ENCODE peak calls at places on chromosome 12, in five cellular contexts. One of them, this sample, is unnamed.

GRCh38 chr12:127455347-127456265 is 811.4 kb upstream of the TMEM132C start:
- DNase-seq in HEK293T: no peak
- DNase-seq in activated CD4-positive, alpha-beta T cell treated with anti-CD3 and anti-CD28 coated beads, Interleukin-2, amount 50 U/mL, for 1 hour: no peak
- DNase-seq in hypothalamus: no peak
- DNase-seq in stimulated activated CD4-positive, alpha-beta T cell treated with anti-CD3 and anti-CD28 coated beads, Interleukin-2, amount 100 ng/mL, for 24 hours: no peak
- DNase-seq in this sample: no peak

GRCh38 chr12:119006749-119007148 is 25.4 kb downstream of the SRRM4 start:
- DNase-seq in HEK293T: no peak
- DNase-seq in activated CD4-positive, alpha-beta T cell treated with anti-CD3 and anti-CD28 coated beads, Interleukin-2, amount 50 U/mL, for 1 hour: no peak
- DNase-seq in hypothalamus: no peak
- DNase-seq in stimulated activated CD4-positive, alpha-beta T cell treated with anti-CD3 and anti-CD28 coated beads, Interleukin-2, amount 100 ng/mL, for 24 hours: no peak
- DNase-seq in this sample: no peak

GRCh38 chr12:76636141-76636692 is 76.6 kb upstream of the OSBPL8 start:
- DNase-seq in HEK293T: no peak
- DNase-seq in activated CD4-positive, alpha-beta T cell treated with anti-CD3 and anti-CD28 coated beads, Interleukin-2, amount 50 U/mL, for 1 hour: no peak
- DNase-seq in hypothalamus: no peak
- DNase-seq in stimulated activated CD4-positive, alpha-beta T cell treated with anti-CD3 and anti-CD28 coated beads, Interleukin-2, amount 100 ng/mL, for 24 hours: no peak
- DNase-seq in this sample: no peak

GRCh38 chr12:82832091-82832490 is 145.4 kb downstream of the TMTC2 start:
- DNase-seq in HEK293T: no peak
- DNase-seq in activated CD4-positive, alpha-beta T cell treated with anti-CD3 and anti-CD28 coated beads, Interleukin-2, amount 50 U/mL, for 1 hour: no peak
- DNase-seq in hypothalamus: no peak
- DNase-seq in stimulated activated CD4-positive, alpha-beta T cell treated with anti-CD3 and anti-CD28 coated beads, Interleukin-2, amount 100 ng/mL, for 24 hours: no peak
- DNase-seq in this sample: no peak

GRCh38 chr12:48764521-48764920 is 24.4 kb downstream of the ADCY6 start:
- DNase-seq in HEK293T: no peak
- DNase-seq in activated CD4-positive, alpha-beta T cell treated with anti-CD3 and anti-CD28 coated beads, Interleukin-2, amount 50 U/mL, for 1 hour: no peak
- DNase-seq in hypothalamus: no peak
- DNase-seq in stimulated activated CD4-positive, alpha-beta T cell treated with anti-CD3 and anti-CD28 coated beads, Interleukin-2, amount 100 ng/mL, for 24 hours: no peak
- DNase-seq in this sample: no peak

GRCh38 chr12:27922591-27923139 is 49.9 kb downstream of the PTHLH start:
- DNase-seq in HEK293T: no peak
- DNase-seq in activated CD4-positive, alpha-beta T cell treated with anti-CD3 and anti-CD28 coated beads, Interleukin-2, amount 50 U/mL, for 1 hour: no peak
- DNase-seq in hypothalamus: no peak
- DNase-seq in stimulated activated CD4-positive, alpha-beta T cell treated with anti-CD3 and anti-CD28 coated beads, Interleukin-2, amount 100 ng/mL, for 24 hours: no peak
- DNase-seq in this sample: no peak

GRCh38 chr12:22856120-22856699 is 231.2 kb downstream of the ETNK1 start:
- DNase-seq in HEK293T: peak; percentile 32
- DNase-seq in activated CD4-positive, alpha-beta T cell treated with anti-CD3 and anti-CD28 coated beads, Interleukin-2, amount 50 U/mL, for 1 hour: no peak
- DNase-seq in hypothalamus: no peak
- DNase-seq in stimulated activated CD4-positive, alpha-beta T cell treated with anti-CD3 and anti-CD28 coated beads, Interleukin-2, amount 100 ng/mL, for 24 hours: no peak
- DNase-seq in this sample: no peak

GRCh38 chr12:77979597-77980250 is 149.0 kb downstream of the NAV3 start:
- DNase-seq in HEK293T: no peak
- DNase-seq in activated CD4-positive, alpha-beta T cell treated with anti-CD3 and anti-CD28 coated beads, Interleukin-2, amount 50 U/mL, for 1 hour: no peak
- DNase-seq in hypothalamus: no peak
- DNase-seq in stimulated activated CD4-positive, alpha-beta T cell treated with anti-CD3 and anti-CD28 coated beads, Interleukin-2, amount 100 ng/mL, for 24 hours: no peak
- DNase-seq in this sample: no peak

GRCh38 chr12:20404576-20405346 is 36.4 kb downstream of the PDE3A start:
- DNase-seq in HEK293T: no peak
- DNase-seq in activated CD4-positive, alpha-beta T cell treated with anti-CD3 and anti-CD28 coated beads, Interleukin-2, amount 50 U/mL, for 1 hour: no peak
- DNase-seq in hypothalamus: no peak
- DNase-seq in stimulated activated CD4-positive, alpha-beta T cell treated with anti-CD3 and anti-CD28 coated beads, Interleukin-2, amount 100 ng/mL, for 24 hours: no peak
- DNase-seq in this sample: no peak

GRCh38 chr12:94676011-94676709 is 25.8 kb upstream of the TMCC3 start:
- DNase-seq in HEK293T: no peak
- DNase-seq in activated CD4-positive, alpha-beta T cell treated with anti-CD3 and anti-CD28 coated beads, Interleukin-2, amount 50 U/mL, for 1 hour: no peak
- DNase-seq in hypothalamus: no peak
- DNase-seq in stimulated activated CD4-positive, alpha-beta T cell treated with anti-CD3 and anti-CD28 coated beads, Interleukin-2, amount 100 ng/mL, for 24 hours: no peak
- DNase-seq in this sample: no peak

GRCh38 chr12:96026331-96026730 is 9.1 kb downstream of the LTA4H start:
- DNase-seq in HEK293T: no peak
- DNase-seq in activated CD4-positive, alpha-beta T cell treated with anti-CD3 and anti-CD28 coated beads, Interleukin-2, amount 50 U/mL, for 1 hour: no peak
- DNase-seq in hypothalamus: no peak
- DNase-seq in stimulated activated CD4-positive, alpha-beta T cell treated with anti-CD3 and anti-CD28 coated beads, Interleukin-2, amount 100 ng/mL, for 24 hours: no peak
- DNase-seq in this sample: no peak

GRCh38 chr12:29743801-29744200 is 39.9 kb downstream of the TMTC1 start:
- DNase-seq in HEK293T: no peak
- DNase-seq in activated CD4-positive, alpha-beta T cell treated with anti-CD3 and anti-CD28 coated beads, Interleukin-2, amount 50 U/mL, for 1 hour: no peak
- DNase-seq in hypothalamus: no peak
- DNase-seq in stimulated activated CD4-positive, alpha-beta T cell treated with anti-CD3 and anti-CD28 coated beads, Interleukin-2, amount 100 ng/mL, for 24 hours: no peak
- DNase-seq in this sample: no peak

GRCh38 chr12:48999371-49000131 is at the start of gene DDN:
- DNase-seq in HEK293T: peak; percentile 55
- DNase-seq in activated CD4-positive, alpha-beta T cell treated with anti-CD3 and anti-CD28 coated beads, Interleukin-2, amount 50 U/mL, for 1 hour: peak; percentile 45
- DNase-seq in hypothalamus: peak; percentile 43
- DNase-seq in stimulated activated CD4-positive, alpha-beta T cell treated with anti-CD3 and anti-CD28 coated beads, Interleukin-2, amount 100 ng/mL, for 24 hours: peak; percentile 52
- DNase-seq in this sample: peak; percentile 80

GRCh38 chr12:29739279-29739991 is 44.3 kb downstream of the TMTC1 start:
- DNase-seq in HEK293T: no peak
- DNase-seq in activated CD4-positive, alpha-beta T cell treated with anti-CD3 and anti-CD28 coated beads, Interleukin-2, amount 50 U/mL, for 1 hour: no peak
- DNase-seq in hypothalamus: no peak
- DNase-seq in stimulated activated CD4-positive, alpha-beta T cell treated with anti-CD3 and anti-CD28 coated beads, Interleukin-2, amount 100 ng/mL, for 24 hours: no peak
- DNase-seq in this sample: no peak

GRCh38 chr12:50246873-50247612 is 36.3 kb downstream of the LIMA1 start:
- DNase-seq in HEK293T: peak; percentile 12
- DNase-seq in activated CD4-positive, alpha-beta T cell treated with anti-CD3 and anti-CD28 coated beads, Interleukin-2, amount 50 U/mL, for 1 hour: no peak
- DNase-seq in hypothalamus: no peak
- DNase-seq in stimulated activated CD4-positive, alpha-beta T cell treated with anti-CD3 and anti-CD28 coated beads, Interleukin-2, amount 100 ng/mL, for 24 hours: peak; percentile 49
- DNase-seq in this sample: peak; percentile 69

GRCh38 chr12:32089156-32089950 is 17.3 kb upstream of the BICD1 start:
- DNase-seq in HEK293T: no peak
- DNase-seq in activated CD4-positive, alpha-beta T cell treated with anti-CD3 and anti-CD28 coated beads, Interleukin-2, amount 50 U/mL, for 1 hour: no peak
- DNase-seq in hypothalamus: no peak
- DNase-seq in stimulated activated CD4-positive, alpha-beta T cell treated with anti-CD3 and anti-CD28 coated beads, Interleukin-2, amount 100 ng/mL, for 24 hours: no peak
- DNase-seq in this sample: no peak

GRCh38 chr12:111596985-111597730 is 2.0 kb downstream of the ATXN2 start:
- DNase-seq in HEK293T: peak; percentile 48
- DNase-seq in activated CD4-positive, alpha-beta T cell treated with anti-CD3 and anti-CD28 coated beads, Interleukin-2, amount 50 U/mL, for 1 hour: peak; percentile 10
- DNase-seq in hypothalamus: peak; percentile 20
- DNase-seq in stimulated activated CD4-positive, alpha-beta T cell treated with anti-CD3 and anti-CD28 coated beads, Interleukin-2, amount 100 ng/mL, for 24 hours: peak; percentile 30
- DNase-seq in this sample: peak; percentile 64

GRCh38 chr12:108568653-108569154 is 6.3 kb downstream of the ISCU start:
- DNase-seq in HEK293T: no peak
- DNase-seq in activated CD4-positive, alpha-beta T cell treated with anti-CD3 and anti-CD28 coated beads, Interleukin-2, amount 50 U/mL, for 1 hour: peak; percentile 61
- DNase-seq in hypothalamus: no peak
- DNase-seq in stimulated activated CD4-positive, alpha-beta T cell treated with anti-CD3 and anti-CD28 coated beads, Interleukin-2, amount 100 ng/mL, for 24 hours: peak; percentile 67
- DNase-seq in this sample: peak; percentile 86

GRCh38 chr12:18591473-18591872 is 146.3 kb downstream of the PLCZ1 start:
- DNase-seq in HEK293T: no peak
- DNase-seq in activated CD4-positive, alpha-beta T cell treated with anti-CD3 and anti-CD28 coated beads, Interleukin-2, amount 50 U/mL, for 1 hour: no peak
- DNase-seq in hypothalamus: no peak
- DNase-seq in stimulated activated CD4-positive, alpha-beta T cell treated with anti-CD3 and anti-CD28 coated beads, Interleukin-2, amount 100 ng/mL, for 24 hours: no peak
- DNase-seq in this sample: no peak

GRCh38 chr12:59374783-59375182 is 221.0 kb upstream of the SLC16A7 start:
- DNase-seq in HEK293T: no peak
- DNase-seq in activated CD4-positive, alpha-beta T cell treated with anti-CD3 and anti-CD28 coated beads, Interleukin-2, amount 50 U/mL, for 1 hour: no peak
- DNase-seq in hypothalamus: no peak
- DNase-seq in stimulated activated CD4-positive, alpha-beta T cell treated with anti-CD3 and anti-CD28 coated beads, Interleukin-2, amount 100 ng/mL, for 24 hours: no peak
- DNase-seq in this sample: no peak

GRCh38 chr12:105322070-105322469 is 8.4 kb upstream of the C12orf75 start:
- DNase-seq in HEK293T: no peak
- DNase-seq in activated CD4-positive, alpha-beta T cell treated with anti-CD3 and anti-CD28 coated beads, Interleukin-2, amount 50 U/mL, for 1 hour: no peak
- DNase-seq in hypothalamus: no peak
- DNase-seq in stimulated activated CD4-positive, alpha-beta T cell treated with anti-CD3 and anti-CD28 coated beads, Interleukin-2, amount 100 ng/mL, for 24 hours: no peak
- DNase-seq in this sample: no peak

GRCh38 chr12:92065018-92065499 is 80.6 kb downstream of the BTG1 start:
- DNase-seq in HEK293T: no peak
- DNase-seq in activated CD4-positive, alpha-beta T cell treated with anti-CD3 and anti-CD28 coated beads, Interleukin-2, amount 50 U/mL, for 1 hour: peak; percentile 25
- DNase-seq in hypothalamus: peak; percentile 2
- DNase-seq in stimulated activated CD4-positive, alpha-beta T cell treated with anti-CD3 and anti-CD28 coated beads, Interleukin-2, amount 100 ng/mL, for 24 hours: peak; percentile 60
- DNase-seq in this sample: peak; percentile 75

GRCh38 chr12:80313184-80313583 is 130.9 kb upstream of the PTPRQ start:
- DNase-seq in HEK293T: no peak
- DNase-seq in activated CD4-positive, alpha-beta T cell treated with anti-CD3 and anti-CD28 coated beads, Interleukin-2, amount 50 U/mL, for 1 hour: no peak
- DNase-seq in hypothalamus: no peak
- DNase-seq in stimulated activated CD4-positive, alpha-beta T cell treated with anti-CD3 and anti-CD28 coated beads, Interleukin-2, amount 100 ng/mL, for 24 hours: no peak
- DNase-seq in this sample: no peak

GRCh38 chr12:4401108-4401507 is 21.6 kb upstream of the FGF23 start:
- DNase-seq in HEK293T: no peak
- DNase-seq in activated CD4-positive, alpha-beta T cell treated with anti-CD3 and anti-CD28 coated beads, Interleukin-2, amount 50 U/mL, for 1 hour: no peak
- DNase-seq in hypothalamus: no peak
- DNase-seq in stimulated activated CD4-positive, alpha-beta T cell treated with anti-CD3 and anti-CD28 coated beads, Interleukin-2, amount 100 ng/mL, for 24 hours: no peak
- DNase-seq in this sample: no peak

GRCh38 chr12:113818833-113819232 is 147.3 kb downstream of the RBM19 start:
- DNase-seq in HEK293T: peak; percentile 42
- DNase-seq in activated CD4-positive, alpha-beta T cell treated with anti-CD3 and anti-CD28 coated beads, Interleukin-2, amount 50 U/mL, for 1 hour: no peak
- DNase-seq in hypothalamus: no peak
- DNase-seq in stimulated activated CD4-positive, alpha-beta T cell treated with anti-CD3 and anti-CD28 coated beads, Interleukin-2, amount 100 ng/mL, for 24 hours: no peak
- DNase-seq in this sample: no peak

This sample was measured in activated effector memory CD4-positive, alpha-beta T cell treated with anti-CD3 and anti-CD28 coated beads, Interleukin-2, amount 50 U/mL, for 16 hours.